ENCODE peak calls at places on chromosomes 4 and X, in four cellular contexts. X is fibroblast of the conjunctiva; P is effector memory CD4-positive, alpha-beta T cell; L is fibroblast of lung. A is an unnamed sample.

GRCh38 chr4:3708103-3708510 is 58.1 kb upstream of the ADRA2C start:
- DNase-seq in X (no peak), P (no peak), L (no peak), A (no peak)

GRCh38 chr4:76200771-76201224 is 12.8 kb downstream of the SCARB2 start:
- DNase-seq in P (no peak), L (no peak), X (no peak), A (no peak)

GRCh38 chr4:172654482-172654881 is 514.1 kb upstream of the GALNT7 start:
- DNase-seq in P (no peak), L (no peak), X (no peak), A (peak)

GRCh38 chrX:136207546-136207945 is 43.7 kb downstream of the MAP7D3 start:
- DNase-seq in X (no peak), P (no peak), L (no peak), A (no peak)

GRCh38 chr4:150119492-150119891 is 41.2 kb downstream of the DCLK2 start:
- DNase-seq in L (peak), X (no peak), P (no peak), A (no peak)

GRCh38 chrX:135625995-135626394 is 87.4 kb upstream of the CT45A1 start:
- DNase-seq in L (no peak), P (no peak), X (no peak), A (no peak)

GRCh38 chr4:89563431-89563830 is 255.8 kb upstream of the GPRIN3 start:
- DNase-seq in L (no peak), X (no peak), P (no peak), A (no peak)

GRCh38 chr4:21655100-21655499 is 293.5 kb downstream of the KCNIP4 start:
- DNase-seq in X (no peak), P (no peak), L (no peak), A (no peak)